ENCODE peak calls at places on chromosomes 12 and 14, in six cellular contexts. O is GM12891, C is gastrocnemius medialis, R is stomach, Q is K562, V is breast epithelium. W is an unnamed sample.
A peak's percentile ranks its signal among the peaks of the same experiment; 100 is the strongest.

GRCh38 chr14:22428681-22429315 is 160.2 kb downstream of the DAD1 start:
- DNase-seq in Q (peak; percentile 23), R (no peak), O (no peak), V (no peak), C (no peak), W (no peak)

GRCh38 chr14:71856199-71856919 is 75.9 kb upstream of the RGS6 start:
- DNase-seq in C (no peak), R (no peak), V (no peak), Q (peak; percentile 4), O (no peak), W (no peak)

GRCh38 chr12:116338064-116338872 is 60.8 kb upstream of the MED13L start:
- DNase-seq in O (no peak), R (no peak), Q (no peak), V (no peak), C (no peak), W (no peak)

GRCh38 chr12:94263905-94264655 is 115.7 kb downstream of the PLXNC1 start:
- DNase-seq in Q (no peak), C (no peak), O (no peak), R (no peak), V (no peak), W (no peak)

GRCh38 chr12:57545809-57546437 is 1.1 kb downstream of the DCTN2 start:
- DNase-seq in C (peak; percentile 75), R (no peak), V (no peak), O (no peak), Q (peak; percentile 74), W (no peak)

GRCh38 chr12:110582286-110583136 is 607 bp downstream of the PPTC7 start:
- DNase-seq in Q (peak; percentile 59), R (peak; percentile 56), V (peak; percentile 42), C (peak; percentile 81), O (peak; percentile 35), W (peak; percentile 74)

GRCh38 chr12:6868211-6869048 is 1.1 kb downstream of the TPI1 start:
- DNase-seq in C (peak; percentile 52), O (no peak), V (no peak), Q (peak; percentile 36), R (no peak), W (no peak)

GRCh38 chr14:102829106-102829505 is 51.9 kb downstream of the TRAF3 start:
- DNase-seq in O (no peak), C (no peak), R (no peak), Q (no peak), V (no peak), W (no peak)

GRCh38 chr14:94706132-94706531 is 63.8 kb downstream of the GSC start:
- DNase-seq in R (no peak), C (no peak), O (no peak), Q (no peak), V (no peak), W (no peak)

GRCh38 chr14:91185721-91186120 is 58.8 kb downstream of the GPR68 start:
- DNase-seq in R (no peak), C (no peak), Q (no peak), O (no peak), V (no peak), W (no peak)

GRCh38 chr14:69863083-69863482 is 16.1 kb upstream of the SMOC1 start:
- DNase-seq in R (no peak), C (no peak), V (no peak), Q (no peak), O (no peak), W (no peak)

GRCh38 chr14:67675219-67675582 is 769 bp upstream of the VTI1B start:
- DNase-seq in O (no peak), R (no peak), C (no peak), Q (peak; percentile 12), V (no peak), W (no peak)

GRCh38 chr14:55097894-55098560 is 31.0 kb upstream of the LGALS3 start:
- DNase-seq in V (no peak), Q (no peak), C (peak; percentile 34), O (peak; percentile 34), R (peak; percentile 53), W (no peak)

GRCh38 chr14:94769413-94770250 is at the start of gene GSC:
- DNase-seq in V (peak; percentile 44), O (no peak), R (peak; percentile 42), Q (no peak), C (peak; percentile 31), W (peak; percentile 32)

GRCh38 chr12:39368096-39368495 is 74.8 kb downstream of the KIF21A start:
- DNase-seq in Q (no peak), O (no peak), C (no peak), V (no peak), R (no peak), W (no peak)

GRCh38 chr14:28785096-28785952 is 18.7 kb downstream of the FOXG1 start:
- DNase-seq in V (no peak), Q (no peak), R (no peak), O (peak; percentile 61), C (no peak), W (no peak)

GRCh38 chr14:89543420-89543790 is 126.4 kb upstream of the FOXN3 start:
- DNase-seq in R (peak; percentile 32), V (no peak), Q (no peak), C (no peak), O (no peak), W (peak; percentile 44)

GRCh38 chr12:50220357-50221061 is 53.3 kb upstream of the CERS5 start:
- DNase-seq in Q (peak; percentile 54), O (no peak), C (no peak), V (no peak), R (no peak), W (no peak)

GRCh38 chr12:109047081-109047805 is 5.1 kb upstream of the USP30 start:
- DNase-seq in O (no peak), V (no peak), R (no peak), C (no peak), Q (no peak), W (no peak)

GRCh38 chr12:121794532-121795028 is 1.1 kb upstream of the RHOF start:
- DNase-seq in C (no peak), Q (no peak), V (no peak), O (no peak), R (no peak), W (peak; percentile 77)
- TF ChIP-seq POLR2A in C (no peak), Q (peak; percentile 58), V (no peak), O (peak; percentile 28), R (no peak), W (no peak)

GRCh38 chr12:12719496-12719895 is 2.3 kb downstream of the CDKN1B start:
- DNase-seq in C (no peak), Q (no peak), O (no peak), R (no peak), V (no peak), W (no peak)
- TF ChIP-seq POLR2A in C (peak; percentile 26), Q (no peak), O (no peak), R (no peak), V (no peak), W (no peak)

GRCh38 chr12:23909559-23909958 is 39.9 kb downstream of the SOX5 start:
- DNase-seq in V (no peak), C (no peak), R (no peak), Q (no peak), O (no peak), W (no peak)
- TF ChIP-seq POLR2A in V (no peak), C (no peak), R (no peak), Q (no peak), O (no peak), W (no peak)

GRCh38 chr14:104721704-104722431 is 2.2 kb upstream of the ADSS1 start:
- DNase-seq in C (peak; percentile 97), Q (no peak), R (no peak), V (no peak), O (no peak), W (no peak)

GRCh38 chr14:104724407-104724980 is 465 bp downstream of the ADSS1 start:
- DNase-seq in Q (peak; percentile 53), O (no peak), R (peak; percentile 53), V (no peak), C (peak; percentile 89), W (peak; percentile 34)

GRCh38 chr14:104722938-104723650 is 935 bp upstream of the ADSS1 start:
- DNase-seq in V (no peak), Q (no peak), O (no peak), C (peak; percentile 69), R (no peak), W (no peak)

GRCh38 chr14:104724981-104725771 is 1.1 kb downstream of the ADSS1 start:
- DNase-seq in R (peak; percentile 45), O (no peak), Q (peak; percentile 61), V (no peak), C (peak; percentile 91), W (peak; percentile 53)

GRCh38 chr14:104723651-104724406 is at the start of gene ADSS1:
- DNase-seq in Q (peak; percentile 64), V (no peak), O (peak; percentile 96), R (peak; percentile 68), C (peak; percentile 79), W (peak; percentile 68)
- TF ChIP-seq POLR2A in Q (no peak), V (no peak), O (no peak), R (no peak), C (peak; percentile 67), W (no peak)

DNA sequence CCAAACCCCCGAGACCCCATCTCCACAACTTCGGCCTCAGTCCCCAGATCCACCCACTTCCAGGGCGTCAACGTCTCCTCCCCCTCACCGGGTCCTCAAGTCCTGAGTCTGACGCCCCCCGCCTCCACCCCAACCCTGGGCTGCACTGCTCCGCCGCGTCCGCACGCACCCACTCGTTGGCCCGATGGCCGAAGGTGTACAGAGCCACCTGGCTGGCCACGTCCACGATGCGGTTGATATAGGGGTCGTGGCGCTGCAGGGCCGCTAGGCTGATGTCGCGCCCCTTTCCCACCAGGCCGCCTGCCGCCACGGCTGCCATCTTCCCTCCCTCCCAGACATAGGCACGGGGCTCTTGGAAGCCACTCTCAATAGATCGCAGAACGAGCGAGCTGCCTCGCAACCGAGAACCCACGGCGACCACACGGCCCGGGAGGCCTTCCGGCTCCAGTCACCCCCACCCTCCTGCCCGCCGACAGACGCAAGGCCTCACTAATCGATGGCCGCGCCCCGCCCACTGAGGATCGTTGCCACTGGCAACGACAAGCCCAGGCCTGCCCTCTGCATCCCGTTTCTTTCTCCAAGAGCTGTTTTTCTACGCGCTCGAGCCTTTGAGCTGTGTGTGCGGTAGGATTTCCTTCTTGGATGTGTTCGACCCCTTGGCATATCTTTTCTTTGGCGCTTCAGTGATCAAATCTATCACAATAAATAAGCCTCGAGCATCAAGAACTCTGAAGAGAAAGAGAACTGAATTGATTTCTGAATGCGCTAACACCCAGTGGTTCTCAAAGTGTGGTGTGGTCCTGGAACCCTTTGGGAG is at the start of gene DCP1B:
- DNase-seq in O (peak; percentile 78), C (peak; percentile 95), R (peak; percentile 97), V (peak; percentile 94), Q (peak; percentile 93), W (peak; percentile 96)
- TF ChIP-seq POLR2A in O (peak; percentile 87), C (peak; percentile 35), R (no peak), V (peak; percentile 16), Q (peak; percentile 79), W (peak; percentile 50)

GRCh38 chr12:100265732-100266131 is 1.1 kb downstream of the DEPDC4 start:
- DNase-seq in V (no peak), Q (no peak), O (no peak), C (no peak), R (no peak), W (no peak)

GRCh38 chr12:100266802-100267602 is at the start of the genes DEPDC4 and SCYL2:
- DNase-seq in R (peak; percentile 97), Q (peak; percentile 98), C (peak; percentile 95), O (peak; percentile 69), V (peak; percentile 96), W (peak; percentile 97)

GRCh38 chr12:100268835-100269564 is 2.0 kb downstream of the SCYL2 start:
- DNase-seq in V (no peak), O (no peak), C (no peak), Q (peak; percentile 32), R (no peak), W (no peak)

GRCh38 chr12:100266163-100266801 is 597 bp downstream of the DEPDC4 start:
- DNase-seq in Q (peak; percentile 25), C (no peak), V (no peak), O (no peak), R (no peak), W (no peak)

GRCh38 chr12:100267603-100268281 is 765 bp downstream of the SCYL2 start:
- DNase-seq in C (peak; percentile 21), O (no peak), Q (peak; percentile 37), R (peak; percentile 33), V (no peak), W (no peak)
- TF ChIP-seq POLR2A in C (no peak), O (no peak), Q (no peak), R (no peak), V (no peak), W (no peak)

W was measured in ovary.